ENCODE peak calls at places on chromosomes 13 and 19, in six cellular contexts. One of them, this sample, is unnamed.

GRCh38 chr19:33905937-33906577 is 109.4 kb downstream of the KCTD15 start:
- DNase-seq in CD4-positive, alpha-beta memory T cell: no peak
- DNase-seq in mammary epithelial cell: peak; percentile 42
- DNase-seq in cardiac fibroblast: peak; percentile 27
- DNase-seq in ascending aorta: peak; percentile 71
- DNase-seq in BE2C: no peak
- DNase-seq in this sample: peak; percentile 92

GRCh38 chr19:1122972-1123363 is 19.2 kb downstream of the GPX4 start:
- DNase-seq in CD4-positive, alpha-beta memory T cell: no peak
- DNase-seq in mammary epithelial cell: peak; percentile 69
- DNase-seq in cardiac fibroblast: peak; percentile 83
- DNase-seq in ascending aorta: no peak
- DNase-seq in BE2C: peak; percentile 87
- DNase-seq in this sample: peak; percentile 86

GRCh38 chr19:42095142-42095813 is 19.3 kb downstream of the ZNF574 start:
- DNase-seq in CD4-positive, alpha-beta memory T cell: no peak
- DNase-seq in mammary epithelial cell: no peak
- DNase-seq in cardiac fibroblast: no peak
- DNase-seq in ascending aorta: no peak
- DNase-seq in BE2C: no peak
- DNase-seq in this sample: no peak

GRCh38 chr13:60482012-60482411 is 85.0 kb downstream of the TDRD3 start:
- DNase-seq in CD4-positive, alpha-beta memory T cell: peak; percentile 13
- DNase-seq in mammary epithelial cell: peak; percentile 0
- DNase-seq in cardiac fibroblast: peak; percentile 56
- DNase-seq in ascending aorta: no peak
- DNase-seq in BE2C: no peak
- DNase-seq in this sample: no peak

GRCh38 chr13:99377641-99378040 is 70.4 kb upstream of the GPR183 start:
- DNase-seq in CD4-positive, alpha-beta memory T cell: no peak
- DNase-seq in mammary epithelial cell: no peak
- DNase-seq in cardiac fibroblast: no peak
- DNase-seq in ascending aorta: no peak
- DNase-seq in BE2C: no peak
- DNase-seq in this sample: no peak

GRCh38 chr13:41500501-41500900 is 43.2 kb downstream of the RGCC start:
- DNase-seq in CD4-positive, alpha-beta memory T cell: no peak
- DNase-seq in mammary epithelial cell: peak; percentile 64
- DNase-seq in cardiac fibroblast: peak; percentile 16
- DNase-seq in ascending aorta: no peak
- DNase-seq in BE2C: no peak
- DNase-seq in this sample: peak; percentile 44

GRCh38 chr13:26280295-26280694 is 26.4 kb downstream of the CDK8 start:
- DNase-seq in CD4-positive, alpha-beta memory T cell: no peak
- DNase-seq in mammary epithelial cell: peak; percentile 88
- DNase-seq in cardiac fibroblast: peak; percentile 64
- DNase-seq in ascending aorta: no peak
- DNase-seq in BE2C: no peak
- DNase-seq in this sample: no peak

GRCh38 chr13:25037057-25037813 is 58.7 kb upstream of the PABPC3 start:
- DNase-seq in CD4-positive, alpha-beta memory T cell: peak; percentile 51
- DNase-seq in mammary epithelial cell: peak; percentile 44
- DNase-seq in cardiac fibroblast: peak; percentile 76
- DNase-seq in ascending aorta: no peak
- DNase-seq in BE2C: peak; percentile 51
- DNase-seq in this sample: peak; percentile 43

GRCh38 chr13:103282571-103283450 is 216.6 kb upstream of the SLC10A2 start:
- DNase-seq in CD4-positive, alpha-beta memory T cell: no peak
- DNase-seq in mammary epithelial cell: peak; percentile 97
- DNase-seq in cardiac fibroblast: peak; percentile 96
- DNase-seq in ascending aorta: no peak
- DNase-seq in BE2C: no peak
- DNase-seq in this sample: no peak

GRCh38 chr19:19134687-19135158 is 3.6 kb downstream of the TMEM161A start:
- DNase-seq in CD4-positive, alpha-beta memory T cell: no peak
- DNase-seq in mammary epithelial cell: no peak
- DNase-seq in cardiac fibroblast: no peak
- DNase-seq in ascending aorta: no peak
- DNase-seq in BE2C: no peak
- DNase-seq in this sample: no peak

GRCh38 chr19:36685835-36686234 is 1.6 kb upstream of the ZNF567 start:
- DNase-seq in CD4-positive, alpha-beta memory T cell: no peak
- DNase-seq in mammary epithelial cell: no peak
- DNase-seq in cardiac fibroblast: no peak
- DNase-seq in ascending aorta: no peak
- DNase-seq in BE2C: no peak
- DNase-seq in this sample: no peak

GRCh38 chr13:60758637-60759036 is 361.6 kb downstream of the TDRD3 start:
- DNase-seq in CD4-positive, alpha-beta memory T cell: no peak
- DNase-seq in mammary epithelial cell: peak; percentile 1
- DNase-seq in cardiac fibroblast: no peak
- DNase-seq in ascending aorta: no peak
- DNase-seq in BE2C: no peak
- DNase-seq in this sample: no peak

GRCh38 chr13:50357586-50358118 is 342.4 kb downstream of the KCNRG start:
- DNase-seq in CD4-positive, alpha-beta memory T cell: no peak
- DNase-seq in mammary epithelial cell: peak; percentile 61
- DNase-seq in cardiac fibroblast: peak; percentile 88
- DNase-seq in ascending aorta: peak; percentile 79
- DNase-seq in BE2C: peak; percentile 16
- DNase-seq in this sample: no peak

GRCh38 chr13:75910591-75910990 is 274.5 kb downstream of the LMO7 start:
- DNase-seq in CD4-positive, alpha-beta memory T cell: no peak
- DNase-seq in mammary epithelial cell: no peak
- DNase-seq in cardiac fibroblast: no peak
- DNase-seq in ascending aorta: no peak
- DNase-seq in BE2C: no peak
- DNase-seq in this sample: no peak

GRCh38 chr13:66665991-66666390 is 564.1 kb downstream of the PCDH9 start:
- DNase-seq in CD4-positive, alpha-beta memory T cell: no peak
- DNase-seq in mammary epithelial cell: peak; percentile 79
- DNase-seq in cardiac fibroblast: peak; percentile 83
- DNase-seq in ascending aorta: no peak
- DNase-seq in BE2C: peak; percentile 96
- DNase-seq in this sample: no peak

GRCh38 chr13:30224732-30225131 is 82.6 kb downstream of the KATNAL1 start:
- DNase-seq in CD4-positive, alpha-beta memory T cell: no peak
- DNase-seq in mammary epithelial cell: peak; percentile 66
- DNase-seq in cardiac fibroblast: peak; percentile 73
- DNase-seq in ascending aorta: no peak
- DNase-seq in BE2C: no peak
- DNase-seq in this sample: no peak

GRCh38 chr19:17348700-17349099 is 11.3 kb downstream of the GTPBP3 start:
- DNase-seq in CD4-positive, alpha-beta memory T cell: no peak
- DNase-seq in mammary epithelial cell: peak; percentile 11
- DNase-seq in cardiac fibroblast: peak; percentile 79
- DNase-seq in ascending aorta: peak; percentile 92
- DNase-seq in BE2C: peak; percentile 75
- DNase-seq in this sample: no peak

GRCh38 chr19:2123682-2124387 is 27.1 kb downstream of the IZUMO4 start:
- DNase-seq in CD4-positive, alpha-beta memory T cell: no peak
- DNase-seq in mammary epithelial cell: no peak
- DNase-seq in cardiac fibroblast: no peak
- DNase-seq in ascending aorta: no peak
- DNase-seq in BE2C: no peak
- DNase-seq in this sample: no peak

GRCh38 chr19:57320180-57321084 is at the start of gene ZNF543:
- DNase-seq in CD4-positive, alpha-beta memory T cell: peak; percentile 91
- DNase-seq in mammary epithelial cell: peak; percentile 96
- DNase-seq in cardiac fibroblast: peak; percentile 97
- DNase-seq in ascending aorta: peak; percentile 95
- DNase-seq in BE2C: peak; percentile 97
- DNase-seq in this sample: peak; percentile 94

GRCh38 chr13:61247149-61247936 is 168.3 kb downstream of the PCDH20 start:
- DNase-seq in CD4-positive, alpha-beta memory T cell: no peak
- DNase-seq in mammary epithelial cell: no peak
- DNase-seq in cardiac fibroblast: no peak
- DNase-seq in ascending aorta: no peak
- DNase-seq in BE2C: no peak
- DNase-seq in this sample: no peak

GRCh38 chr13:45623516-45624090 is 8.1 kb upstream of the ERICH6B start:
- DNase-seq in CD4-positive, alpha-beta memory T cell: no peak
- DNase-seq in mammary epithelial cell: no peak
- DNase-seq in cardiac fibroblast: peak; percentile 45
- DNase-seq in ascending aorta: no peak
- DNase-seq in BE2C: no peak
- DNase-seq in this sample: no peak

GRCh38 chr13:48232420-48233096 is 448 bp upstream of the ITM2B start:
- DNase-seq in CD4-positive, alpha-beta memory T cell: no peak
- DNase-seq in mammary epithelial cell: no peak
- DNase-seq in cardiac fibroblast: peak; percentile 22
- DNase-seq in ascending aorta: no peak
- DNase-seq in BE2C: no peak
- DNase-seq in this sample: peak; percentile 90

GRCh38 chr19:53092723-53093122 is 10.5 kb downstream of the ZNF160 start:
- DNase-seq in CD4-positive, alpha-beta memory T cell: no peak
- DNase-seq in mammary epithelial cell: no peak
- DNase-seq in cardiac fibroblast: no peak
- DNase-seq in ascending aorta: no peak
- DNase-seq in BE2C: no peak
- DNase-seq in this sample: no peak

DNA sequence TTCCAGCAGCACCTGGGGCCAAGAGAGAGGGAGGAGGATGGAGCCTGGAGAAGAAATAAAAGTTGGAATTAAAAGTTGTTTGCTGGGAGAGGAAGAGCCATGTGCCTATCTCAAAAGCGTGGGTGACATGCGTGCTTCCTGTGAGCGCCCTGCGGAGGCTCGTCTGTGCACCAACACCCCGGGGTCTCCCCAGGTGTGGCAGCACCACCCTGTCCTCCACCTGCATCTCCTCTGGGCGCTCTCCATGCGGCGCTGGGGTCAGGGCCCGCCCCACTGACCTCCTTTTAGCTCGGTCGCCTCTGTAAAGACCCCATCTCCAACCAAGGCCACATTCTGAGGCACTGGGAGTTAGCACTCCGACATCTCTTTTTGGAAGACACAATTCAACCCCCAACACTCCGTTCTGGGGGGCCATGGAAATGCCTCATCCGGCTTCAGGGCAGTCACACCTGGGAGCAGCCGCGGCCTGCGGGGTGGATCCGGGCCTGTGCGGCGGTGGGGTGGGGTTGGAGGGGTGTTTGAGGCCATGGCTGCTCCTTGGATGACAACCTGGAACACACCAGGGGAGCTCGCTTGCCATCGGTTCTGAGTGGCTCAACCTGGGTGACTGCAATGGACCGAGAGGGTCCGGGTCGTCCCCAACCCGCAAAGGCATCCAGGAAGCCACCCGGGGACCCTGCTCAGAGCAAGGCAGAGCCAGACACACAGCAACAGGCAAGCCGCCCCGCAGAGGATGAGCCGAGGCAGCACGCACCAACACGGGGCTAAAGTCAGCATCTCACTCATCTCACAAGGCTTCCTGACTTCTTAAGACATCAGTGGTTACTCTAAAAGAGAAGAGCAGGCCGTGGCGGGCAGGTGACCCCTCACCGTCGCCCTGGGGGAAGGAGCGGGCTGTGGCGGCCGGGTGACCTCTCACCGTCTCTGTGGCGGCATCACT is 79.4 kb upstream of the MCF2L start:
- DNase-seq in CD4-positive, alpha-beta memory T cell: no peak
- DNase-seq in mammary epithelial cell: no peak
- DNase-seq in cardiac fibroblast: no peak
- DNase-seq in ascending aorta: no peak
- DNase-seq in BE2C: no peak
- DNase-seq in this sample: no peak
- H3K4me3 ChIP-seq in CD4-positive, alpha-beta memory T cell: no peak overlapping the region
- H3K4me3 ChIP-seq in mammary epithelial cell: no peak overlapping the region
- H3K4me3 ChIP-seq in cardiac fibroblast: no peak overlapping the region
- H3K4me3 ChIP-seq in ascending aorta: no peak overlapping the region
- H3K4me3 ChIP-seq in BE2C: no peak overlapping the region
- H3K4me3 ChIP-seq in this sample: no peak overlapping the region

DNA sequence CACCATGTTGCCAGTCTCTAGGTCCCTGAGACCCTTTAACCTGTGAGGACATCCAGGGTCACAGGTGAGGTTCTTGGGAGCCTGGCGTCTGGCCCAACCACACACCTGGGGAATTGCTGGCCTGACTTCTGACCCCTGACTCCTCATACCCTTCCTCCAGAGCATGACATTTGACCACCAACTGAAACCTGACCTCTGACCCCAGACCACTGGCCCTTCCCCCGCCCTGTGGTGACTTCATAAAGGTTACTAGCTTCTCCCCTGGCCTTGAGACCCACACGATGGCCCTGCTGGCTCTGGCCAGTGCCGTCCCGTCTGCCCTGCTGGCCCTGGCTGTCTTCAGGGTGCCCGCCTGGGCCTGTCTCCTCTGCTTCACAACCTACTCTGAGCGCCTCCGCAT is at the start of gene SPACA6:
- DNase-seq in CD4-positive, alpha-beta memory T cell: no peak
- DNase-seq in mammary epithelial cell: no peak
- DNase-seq in cardiac fibroblast: no peak
- DNase-seq in ascending aorta: no peak
- DNase-seq in BE2C: no peak
- DNase-seq in this sample: no peak
- H3K4me3 ChIP-seq in CD4-positive, alpha-beta memory T cell: no peak within 1 kb of the TSS
- H3K4me3 ChIP-seq in mammary epithelial cell: no peak within 1 kb of the TSS
- H3K4me3 ChIP-seq in cardiac fibroblast: peak within 1 kb of the TSS; percentile 86
- H3K4me3 ChIP-seq in ascending aorta: peak within 1 kb of the TSS; percentile 7
- H3K4me3 ChIP-seq in BE2C: peak within 1 kb of the TSS; percentile 83
- H3K4me3 ChIP-seq in this sample: no peak within 1 kb of the TSS

DNA sequence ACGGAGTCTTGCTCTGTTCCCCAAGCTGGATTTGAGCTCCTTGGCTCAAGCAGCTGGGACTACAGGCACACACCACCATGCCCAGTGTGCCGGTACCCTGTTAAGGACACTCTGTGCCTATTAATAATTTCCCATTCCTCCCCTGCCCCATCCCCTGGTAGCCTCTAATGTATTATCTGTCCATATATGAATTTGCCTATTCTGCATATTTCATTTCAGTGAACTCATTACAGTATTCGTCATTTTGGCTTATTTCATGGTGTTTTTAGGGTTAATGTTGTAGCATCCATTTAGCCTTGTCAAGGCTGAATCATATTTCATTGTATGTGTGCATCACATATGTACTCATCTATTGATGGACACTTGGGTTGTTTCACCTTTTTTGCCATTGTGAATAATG is 33.6 kb downstream of the SKA3 start:
- DNase-seq in CD4-positive, alpha-beta memory T cell: no peak
- DNase-seq in mammary epithelial cell: no peak
- DNase-seq in cardiac fibroblast: no peak
- DNase-seq in ascending aorta: no peak
- DNase-seq in BE2C: no peak
- DNase-seq in this sample: no peak
- H3K4me3 ChIP-seq in CD4-positive, alpha-beta memory T cell: no peak overlapping the region
- H3K4me3 ChIP-seq in mammary epithelial cell: no peak overlapping the region
- H3K4me3 ChIP-seq in cardiac fibroblast: no peak overlapping the region
- H3K4me3 ChIP-seq in ascending aorta: no peak overlapping the region
- H3K4me3 ChIP-seq in BE2C: no peak overlapping the region
- H3K4me3 ChIP-seq in this sample: no peak overlapping the region

DNA sequence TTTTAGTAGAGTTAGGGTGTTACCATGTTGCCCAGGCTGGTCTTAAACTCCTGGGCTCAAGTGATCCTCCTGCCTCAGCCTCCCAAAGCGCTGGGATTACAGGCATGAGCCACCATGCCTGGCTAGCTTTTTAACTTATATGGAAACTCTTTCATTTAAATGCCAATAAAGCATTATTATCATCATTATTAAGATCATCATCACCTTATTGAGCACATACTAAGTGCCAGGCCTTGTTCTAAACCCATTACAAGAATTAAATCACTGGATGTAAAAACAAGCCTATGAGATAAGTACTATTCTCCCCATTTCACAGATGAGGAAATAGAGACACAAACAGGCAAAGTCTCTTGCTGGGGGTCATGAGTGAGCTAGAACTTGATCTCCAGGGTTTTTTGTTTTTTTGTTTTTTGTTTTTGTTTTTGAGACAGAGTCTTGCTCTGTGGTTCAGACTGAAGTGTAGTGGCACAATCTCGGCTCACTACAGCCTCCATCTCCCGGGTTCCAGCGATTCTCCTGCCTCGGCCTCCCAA is 1.3 kb downstream of the GMFG start:
- DNase-seq in CD4-positive, alpha-beta memory T cell: no peak
- DNase-seq in mammary epithelial cell: no peak
- DNase-seq in cardiac fibroblast: no peak
- DNase-seq in ascending aorta: no peak
- DNase-seq in BE2C: no peak
- DNase-seq in this sample: no peak
- H3K4me3 ChIP-seq in CD4-positive, alpha-beta memory T cell: peak overlapping the region; percentile 99
- H3K4me3 ChIP-seq in mammary epithelial cell: no peak overlapping the region
- H3K4me3 ChIP-seq in cardiac fibroblast: no peak overlapping the region
- H3K4me3 ChIP-seq in ascending aorta: no peak overlapping the region
- H3K4me3 ChIP-seq in BE2C: no peak overlapping the region
- H3K4me3 ChIP-seq in this sample: no peak overlapping the region

This sample was measured in lower leg skin.